ENCODE peak calls at places on chromosomes 11 and 22, in eight cellular contexts. V, I, Y, L, A, O, T and H are unnamed samples.

GRCh38 chr11:55357560-55358184 is 10.1 kb upstream of the OR4A15 start:
- DNase-seq in V (no peak), A (no peak), T (no peak), L (no peak), Y (no peak), I (no peak), O (no peak), H (no peak)

GRCh38 chr11:133082453-133082781 is 449.9 kb downstream of the OPCML start:
- DNase-seq in A (no peak), Y (no peak), T (peak), O (peak), L (no peak), I (no peak), V (no peak), H (no peak)

GRCh38 chr11:133945087-133945974 is 11.4 kb downstream of the IGSF9B start:
- DNase-seq in Y (peak), O (no peak), L (no peak), T (peak), V (peak), A (peak), I (no peak), H (no peak)

GRCh38 chr11:74427377-74427776 is 29.1 kb upstream of the PGM2L1 start:
- DNase-seq in O (no peak), T (no peak), L (no peak), I (peak), Y (no peak), V (no peak), A (peak), H (no peak)

GRCh38 chr11:117818036-117818858 is 6.3 kb downstream of the FXYD2 start:
- DNase-seq in A (peak), V (no peak), Y (no peak), T (no peak), I (peak), O (no peak), L (no peak), H (no peak)

GRCh38 chr11:86116996-86117705 is 48.3 kb upstream of the PICALM start:
- DNase-seq in O (no peak), I (peak), V (no peak), A (peak), T (no peak), L (no peak), Y (no peak), H (no peak)

GRCh38 chr11:45590743-45591142 is 74.7 kb downstream of the CHST1 start:
- DNase-seq in L (no peak), V (no peak), T (peak), I (no peak), Y (peak), O (no peak), A (no peak), H (no peak)

GRCh38 chr11:101661559-101661958 is 77.8 kb upstream of the TRPC6 start:
- DNase-seq in Y (no peak), L (no peak), A (no peak), I (no peak), O (no peak), T (no peak), V (no peak), H (no peak)

GRCh38 chr11:126405374-126405773 is 49.9 kb downstream of the ST3GAL4 start:
- DNase-seq in O (no peak), Y (no peak), L (no peak), I (no peak), T (no peak), A (no peak), V (no peak), H (peak)

GRCh38 chr11:63599211-63600122 is 14.8 kb downstream of the PLAAT3 start:
- DNase-seq in Y (peak), V (no peak), T (no peak), I (peak), O (peak), L (no peak), A (peak), H (peak)

GRCh38 chr11:75073459-75074190 is 23.1 kb downstream of the OR2AT4 start:
- DNase-seq in O (no peak), I (no peak), V (no peak), T (no peak), A (no peak), Y (no peak), L (no peak), H (no peak)

GRCh38 chr11:99585606-99586005 is 564.9 kb downstream of the CNTN5 start:
- DNase-seq in I (no peak), T (no peak), Y (no peak), L (no peak), V (no peak), A (no peak), O (no peak), H (no peak)

GRCh38 chr11:3796796-3797328 is 492 bp downstream of the NUP98 start:
- DNase-seq in I (no peak), O (no peak), A (no peak), V (no peak), Y (no peak), L (no peak), T (no peak), H (peak)

GRCh38 chr22:21726650-21727049 is 8.9 kb downstream of the YPEL1 start:
- DNase-seq in T (no peak), Y (peak), L (no peak), V (peak), O (no peak), A (no peak), I (no peak), H (peak)

GRCh38 chr22:37417737-37418348 is 9.4 kb downstream of the ELFN2 start:
- DNase-seq in I (no peak), O (no peak), L (no peak), T (no peak), Y (no peak), V (no peak), A (peak), H (no peak)